ENCODE peak calls at places on chromosome 14, in eight cellular contexts. C, Z, J, U, M, O, Y and Q are unnamed samples. For H3K4me1, the result is how much of the 10 kb centered on the place peaks cover.

GRCh38 chr14:54105898-54106297 is 149.3 kb upstream of the BMP4 start:
- DNase-seq in Z (no peak), M (no peak), J (no peak), O (no peak), C (no peak), U (no peak), Y (no peak), Q (peak)

GRCh38 chr14:72633551-72633950 is 260.4 kb downstream of the DPF3 start:
- DNase-seq in Z (no peak), Y (no peak), J (no peak), O (no peak), C (no peak), M (no peak), U (no peak), Q (peak)

GRCh38 chr14:45610303-45610702 is 357.3 kb upstream of the MIS18BP1 start:
- DNase-seq in U (peak), Z (no peak), J (no peak), O (peak), M (no peak), Y (no peak), C (no peak), Q (peak)

GRCh38 chr14:83255015-83255726 is 1721.5 kb upstream of the SEL1L start:
- DNase-seq in O (peak), Z (no peak), M (no peak), J (no peak), Y (no peak), U (no peak), C (no peak), Q (no peak)

GRCh38 chr14:55102141-55102547 is 26.9 kb upstream of the LGALS3 start:
- DNase-seq in O (peak), Z (peak), M (peak), U (peak), C (peak), J (peak), Y (peak), Q (peak)

GRCh38 chr14:48193893-48194292 is 518.5 kb upstream of the MDGA2 start:
- DNase-seq in C (no peak), O (no peak), Z (no peak), J (no peak), U (no peak), Y (no peak), M (no peak), Q (no peak)

GRCh38 chr14:65137648-65138317 is 35.5 kb upstream of the MAX start:
- DNase-seq in O (no peak), J (no peak), Y (no peak), M (no peak), C (no peak), U (no peak), Z (no peak), Q (peak)

GRCh38 chr14:56185991-56186390 is 67.8 kb downstream of the PELI2 start:
- DNase-seq in U (no peak), C (no peak), Z (no peak), J (no peak), Y (no peak), M (no peak), O (no peak), Q (no peak)

GRCh38 chr14:76687611-76688372 is 73.5 kb upstream of the VASH1 start:
- DNase-seq in J (no peak), U (no peak), Z (no peak), O (no peak), C (no peak), Y (no peak), M (no peak), Q (peak)

GRCh38 chr14:93956514-93957332 is 19.6 kb downstream of the ASB2 start:
- DNase-seq in O (no peak), C (peak), Y (no peak), J (no peak), U (no peak), Z (peak), M (no peak), Q (no peak)

GRCh38 chr14:54322668-54323380 is 74.0 kb upstream of the CDKN3 start:
- DNase-seq in Y (no peak), C (no peak), M (no peak), Z (no peak), U (no peak), O (no peak), J (no peak), Q (no peak)

GRCh38 chr14:47438650-47439140 is 236.7 kb downstream of the MDGA2 start:
- DNase-seq in Y (no peak), Z (no peak), U (no peak), M (no peak), J (no peak), C (no peak), O (peak), Q (peak)

GRCh38 chr14:42855159-42855558 is 1248.5 kb downstream of the LRFN5 start:
- DNase-seq in O (peak), Z (no peak), C (no peak), J (no peak), M (no peak), Y (no peak), U (no peak), Q (no peak)

GRCh38 chr14:35042632-35043031 is 3.4 kb upstream of the FAM177A1 start:
- DNase-seq in U (no peak), M (no peak), Z (no peak), Y (no peak), O (no peak), J (no peak), C (no peak), Q (no peak)

DNA sequence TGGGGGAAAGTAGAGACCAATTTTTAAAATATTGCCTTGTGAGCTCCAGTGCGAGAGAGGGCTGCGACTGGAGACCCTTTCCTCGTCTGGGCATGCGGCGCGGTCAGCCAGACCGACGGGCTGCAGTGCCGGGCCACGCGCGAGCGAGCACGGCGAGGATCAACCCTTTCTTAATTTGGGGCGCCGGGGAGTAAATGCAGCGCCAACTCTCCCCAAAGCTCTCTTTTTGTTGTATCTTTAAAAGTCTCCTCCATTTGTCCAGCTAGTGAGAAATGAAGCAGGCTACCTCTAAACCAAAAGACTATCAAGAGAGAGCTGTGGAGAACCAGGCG is 1.5 kb downstream of the SIX1 start:
- DNase-seq in Z (no peak), C (no peak), J (no peak), U (no peak), M (peak), O (no peak), Y (no peak), Q (no peak)
- H3K27ac ChIP-seq in Z (peak), C (no peak), J (no peak), U (no peak), M (no peak), O (peak), Y (no peak), Q (no peak)

DNA sequence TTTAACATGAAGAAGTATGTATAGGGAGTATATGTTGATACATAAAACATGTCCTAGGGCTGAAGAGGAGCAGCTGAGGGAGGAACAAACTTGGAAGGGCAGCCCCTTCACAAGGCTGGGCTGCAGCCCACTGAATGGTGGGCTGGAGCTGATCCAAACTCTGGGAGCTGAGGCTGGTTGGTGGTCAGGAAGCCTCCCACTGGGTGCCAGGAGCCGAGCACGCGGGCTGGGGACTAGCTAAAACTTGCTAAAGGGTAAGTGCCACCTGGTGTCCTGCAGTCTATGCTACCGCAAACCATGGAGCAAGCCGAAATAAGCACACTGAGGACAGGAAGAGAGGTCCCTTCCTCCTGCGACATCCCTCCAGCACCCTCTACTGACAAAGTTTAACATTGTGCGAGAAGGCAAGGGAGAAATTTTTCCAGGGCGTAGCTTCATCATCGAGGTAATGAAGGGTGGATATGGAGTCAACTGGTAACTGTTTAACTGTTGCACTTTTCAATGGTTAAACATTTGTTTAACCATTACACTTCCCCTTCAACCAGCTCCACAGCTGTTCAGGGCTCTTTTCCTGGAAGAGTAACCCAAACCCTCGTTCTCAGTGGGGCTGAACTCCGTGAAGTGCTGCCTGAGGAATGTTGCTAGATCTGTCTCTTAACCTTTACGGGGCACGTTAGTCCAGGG is 42.2 kb downstream of the EGLN3 start:
- DNase-seq in J (no peak), Y (no peak), Z (no peak), M (no peak), U (no peak), C (no peak), O (peak), Q (no peak)
- TF ChIP-seq CTCF in J (no peak), Y (no peak), Z (no peak), M (no peak), U (no peak), C (no peak), O (peak), Q (peak)

GRCh38 chr14:102316746-102317563 is 2.6 kb upstream of the ZNF839 start:
- DNase-seq in U (peak), J (peak), M (peak), C (peak), O (peak), Y (peak), Z (peak), Q (peak)
- H3K4me1 ChIP-seq in U (under half), J (under half), M (under half), C (under half), O (under half), Y (under half), Z (under half), Q (under half)

DNA sequence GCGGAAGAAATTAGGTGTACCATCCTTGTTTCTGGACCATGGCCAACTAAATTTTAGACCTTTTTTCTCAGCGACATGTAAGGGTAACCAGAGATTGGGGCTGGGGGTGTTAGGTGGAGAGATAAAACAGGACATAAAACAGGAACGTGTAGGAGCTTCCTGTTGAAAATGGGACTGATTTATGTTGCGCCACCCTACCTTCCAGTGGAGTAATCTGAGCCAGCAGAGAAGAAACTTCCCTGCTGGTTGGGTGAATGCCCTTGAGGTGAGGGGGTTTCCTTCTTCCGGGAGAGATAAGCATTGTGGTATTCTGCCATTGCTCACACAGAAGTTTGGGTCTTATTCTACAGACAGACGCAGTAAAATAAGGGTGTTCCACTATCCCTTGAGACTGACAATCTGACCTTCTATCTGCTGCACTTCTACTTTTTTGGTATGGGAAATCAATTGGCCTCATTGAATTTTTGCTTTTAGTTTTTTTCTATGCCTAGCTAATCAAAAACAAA is 417.6 kb downstream of the PCNX1 start:
- DNase-seq in J (peak), C (no peak), U (peak), Y (no peak), M (no peak), O (peak), Z (no peak), Q (peak)
- H3K27ac ChIP-seq in J (no peak), C (no peak), U (no peak), Y (no peak), M (no peak), O (no peak), Z (no peak), Q (no peak)

GRCh38 chr14:91834571-91834970 is 32.8 kb downstream of the TC2N start:
- DNase-seq in Y (no peak), J (no peak), C (no peak), Z (no peak), U (peak), O (no peak), M (no peak), Q (no peak)
- TF ChIP-seq CTCF in Y (no peak), J (no peak), C (no peak), Z (no peak), U (no peak), O (no peak), M (no peak), Q (no peak)

GRCh38 chr14:68306934-68307758 is 485.7 kb downstream of the ZFP36L1 start:
- DNase-seq in C (no peak), Y (no peak), M (no peak), U (no peak), Z (no peak), O (no peak), J (no peak), Q (no peak)
- H3K4me1 ChIP-seq in C (under half), Y (under half), M (under half), U (under half), Z (under half), O (under half), J (under half), Q (under half)

GRCh38 chr14:91573528-91573893 is 63.4 kb upstream of the PPP4R3A start:
- DNase-seq in C (no peak), J (no peak), M (no peak), O (no peak), U (no peak), Z (no peak), Y (no peak), Q (no peak)
- H3K27ac ChIP-seq in C (no peak), J (no peak), M (no peak), O (no peak), U (no peak), Z (no peak), Y (no peak), Q (no peak)

DNA sequence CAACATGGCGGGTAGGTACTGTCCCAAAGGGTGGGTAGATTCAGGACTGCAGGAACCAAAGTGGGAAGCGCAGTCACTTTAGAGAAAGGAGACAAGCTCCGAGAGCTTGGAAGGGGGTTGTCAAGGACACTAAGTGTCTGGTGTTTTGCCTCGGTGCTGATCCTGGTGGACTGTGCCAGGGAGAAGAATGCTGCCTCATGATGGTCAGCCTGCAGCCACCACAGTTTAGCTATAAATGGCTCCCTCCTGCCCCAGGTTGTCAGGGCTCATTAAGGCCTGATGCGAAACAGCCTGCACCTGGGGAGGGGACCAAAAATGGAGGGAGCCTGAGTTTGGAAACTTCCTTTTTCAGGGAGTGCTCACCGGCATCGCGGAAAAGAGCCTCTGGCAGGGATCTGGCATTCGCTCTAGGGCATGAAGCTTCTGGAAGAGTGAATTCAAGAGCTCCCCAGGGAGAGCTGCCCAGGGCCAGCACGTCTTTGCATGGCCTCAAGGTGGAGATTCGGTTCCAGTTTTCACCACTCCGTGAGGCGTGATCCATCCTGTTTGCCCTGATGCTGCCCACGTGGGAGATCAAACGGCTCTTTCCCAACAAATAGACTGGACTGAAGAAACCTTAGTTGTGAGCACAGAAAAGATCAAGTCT is 164.0 kb downstream of the FOXN3 start:
- DNase-seq in C (no peak), M (no peak), O (peak), Z (peak), U (peak), J (no peak), Y (no peak), Q (no peak)
- TF ChIP-seq CTCF in C (no peak), M (no peak), O (peak), Z (peak), U (peak), J (peak), Y (no peak), Q (peak)